ENCODE peak calls at places on chromosomes 11 and 22, in eight cellular contexts. Q, G, C, U, R, W, B and N are unnamed samples.

GRCh38 chr11:76667271-76667818 is 3.2 kb downstream of the LRRC32 start:
- DNase-seq in Q (no peak), G (peak; percentile 10), C (no peak), U (peak; percentile 15), R (no peak), W (no peak), B (no peak), N (peak; percentile 65)

GRCh38 chr22:48055827-48056226 is 1293.4 kb downstream of the TBC1D22A start:
- DNase-seq in Q (no peak), G (no peak), C (no peak), U (no peak), R (no peak), W (no peak), B (no peak), N (no peak)

GRCh38 chr11:61960532-61960931 is 6.9 kb downstream of the FTH1 start:
- DNase-seq in Q (no peak), G (no peak), C (no peak), U (no peak), R (no peak), W (no peak), B (peak; percentile 18), N (no peak)

GRCh38 chr22:47013861-47014635 is 251.6 kb downstream of the TBC1D22A start:
- DNase-seq in Q (no peak), G (no peak), C (no peak), U (no peak), R (no peak), W (no peak), B (no peak), N (peak; percentile 86)

GRCh38 chr11:63445720-63446119 is 45.2 kb downstream of the PLAAT5 start:
- DNase-seq in Q (no peak), G (no peak), C (no peak), U (no peak), R (peak; percentile 22), W (no peak), B (no peak), N (no peak)

GRCh38 chr22:36379593-36380361 is 8.0 kb downstream of the MYH9 start:
- DNase-seq in Q (peak; percentile 13), G (no peak), C (no peak), U (peak; percentile 49), R (no peak), W (no peak), B (no peak), N (no peak)

GRCh38 chr11:10379022-10379421 is 74.1 kb downstream of the ADM start:
- DNase-seq in Q (peak; percentile 54), G (no peak), C (peak; percentile 43), U (no peak), R (peak; percentile 40), W (no peak), B (no peak), N (no peak)

GRCh38 chr11:47152126-47152952 is 24.3 kb downstream of the ARFGAP2 start:
- DNase-seq in Q (no peak), G (no peak), C (no peak), U (no peak), R (no peak), W (no peak), B (no peak), N (no peak)

GRCh38 chr11:122157540-122158173 is 41.6 kb upstream of the BLID start:
- DNase-seq in Q (no peak), G (no peak), C (no peak), U (no peak), R (no peak), W (no peak), B (no peak), N (no peak)

GRCh38 chr11:125110996-125111340 is 458 bp downstream of the TMEM218 start:
- DNase-seq in Q (peak; percentile 26), G (no peak), C (no peak), U (no peak), R (no peak), W (no peak), B (no peak), N (no peak)

GRCh38 chr11:118290923-118291322 is 13.6 kb upstream of the CD3E start:
- DNase-seq in Q (peak; percentile 67), G (no peak), C (peak; percentile 19), U (peak; percentile 20), R (peak; percentile 62), W (no peak), B (no peak), N (no peak)
- TF ChIP-seq CTCF in Q (peak; percentile 49), G (no peak), C (peak; percentile 30), U (no peak), R (peak; percentile 46), W (no peak), B (peak; percentile 26), N (peak; percentile 50)

GRCh38 chr22:25081409-25081824 is 118.2 kb upstream of the CRYBB3 start:
- DNase-seq in Q (peak; percentile 64), G (no peak), C (peak; percentile 47), U (peak; percentile 41), R (peak; percentile 20), W (no peak), B (no peak), N (no peak)
- TF ChIP-seq CTCF in Q (peak; percentile 64), G (no peak), C (peak; percentile 48), U (peak; percentile 67), R (peak; percentile 47), W (peak; percentile 34), B (peak; percentile 52), N (peak; percentile 80)

GRCh38 chr22:42353883-42354727 is 78.1 kb downstream of the NFAM1 start:
- DNase-seq in Q (peak; percentile 71), G (no peak), C (no peak), U (no peak), R (no peak), W (peak; percentile 81), B (no peak), N (no peak)
- TF ChIP-seq CTCF in Q (peak; percentile 10), G (no peak), C (no peak), U (no peak), R (no peak), W (peak; percentile 52), B (no peak), N (no peak)

DNA sequence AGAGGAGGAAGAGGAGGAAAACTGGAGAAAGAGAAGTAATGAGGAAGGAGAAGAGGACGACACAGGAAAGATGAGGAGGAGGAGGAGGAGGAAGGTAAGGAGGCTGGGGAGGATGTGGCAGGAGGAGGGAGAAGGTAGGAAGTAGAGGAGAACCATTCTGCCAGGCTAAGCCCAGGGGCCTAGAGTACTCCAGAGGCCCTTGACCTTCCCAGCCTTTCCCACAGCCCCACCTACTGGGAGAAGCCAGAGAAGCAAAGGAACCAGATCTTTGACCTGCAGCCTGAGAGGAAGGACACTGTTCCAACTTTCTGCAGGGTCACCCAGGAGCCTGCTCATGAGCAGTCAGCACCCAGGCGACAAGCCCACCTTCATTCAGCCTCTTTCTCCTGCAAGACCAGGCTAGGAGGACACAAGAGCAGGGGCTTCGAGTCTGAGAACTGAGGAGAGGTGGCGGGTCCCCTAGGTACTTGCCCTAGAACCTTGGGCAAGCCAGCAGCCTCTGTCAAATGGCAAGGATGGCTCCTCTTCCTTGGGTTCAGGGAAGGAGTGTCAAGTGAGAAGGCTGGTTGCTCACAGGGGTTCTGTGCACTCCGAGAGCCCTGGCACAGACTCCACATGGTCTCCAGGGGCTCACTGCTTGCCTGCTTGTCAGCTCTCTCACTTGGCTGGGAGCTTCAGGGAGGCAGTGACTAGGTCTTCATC is 27.9 kb upstream of the OAF start:
- DNase-seq in Q (peak; percentile 64), G (peak; percentile 49), C (peak; percentile 37), U (no peak), R (peak; percentile 31), W (no peak), B (peak; percentile 42), N (peak; percentile 50)
- TF ChIP-seq CTCF in Q (peak; percentile 43), G (no peak), C (peak; percentile 44), U (no peak), R (peak; percentile 30), W (peak; percentile 56), B (peak; percentile 44), N (peak; percentile 50)

GRCh38 chr11:71301858-71302533 is 49.6 kb upstream of the SHANK2 start:
- DNase-seq in Q (no peak), G (no peak), C (peak; percentile 17), U (no peak), R (no peak), W (no peak), B (no peak), N (peak; percentile 70)
- TF ChIP-seq CTCF in Q (no peak), G (no peak), C (no peak), U (no peak), R (no peak), W (no peak), B (no peak), N (no peak)